ENCODE peak calls at places on chromosomes 16 and 17, in six cellular contexts. N, R, Z, V, Q and J are unnamed samples.

GRCh38 chr17:29291163-29291752 is 2.7 kb downstream of the NUFIP2 start:
- DNase-seq in N (no peak), R (peak; percentile 40), Z (no peak), V (no peak), Q (no peak), J (peak; percentile 57)

GRCh38 chr17:81371910-81372760 is 23.1 kb upstream of the BAHCC1 start:
- DNase-seq in N (no peak), R (no peak), Z (peak; percentile 55), V (no peak), Q (no peak), J (no peak)

GRCh38 chr16:68893710-68894705 is 50.7 kb downstream of the TANGO6 start:
- DNase-seq in N (no peak), R (no peak), Z (no peak), V (no peak), Q (no peak), J (no peak)

GRCh38 chr16:66359012-66359411 is 7.5 kb upstream of the CDH5 start:
- DNase-seq in N (no peak), R (no peak), Z (no peak), V (no peak), Q (no peak), J (no peak)

GRCh38 chr17:50059256-50059655 is 3.3 kb downstream of the ITGA3 start:
- DNase-seq in N (no peak), R (no peak), Z (no peak), V (no peak), Q (no peak), J (no peak)

GRCh38 chr16:88770459-88771293 is 14.3 kb downstream of the PIEZO1 start:
- DNase-seq in N (no peak), R (no peak), Z (no peak), V (no peak), Q (no peak), J (peak; percentile 54)

GRCh38 chr16:66947302-66948033 is 12.2 kb downstream of the CES2 start:
- DNase-seq in N (peak; percentile 73), R (no peak), Z (peak; percentile 45), V (peak; percentile 72), Q (peak; percentile 84), J (peak; percentile 76)

GRCh38 chr16:11547517-11547916 is 39.2 kb downstream of the LITAF start:
- DNase-seq in N (no peak), R (no peak), Z (peak; percentile 28), V (no peak), Q (no peak), J (no peak)

GRCh38 chr16:70740919-70741778 is 55.3 kb upstream of the MTSS2 start:
- DNase-seq in N (no peak), R (peak; percentile 73), Z (peak; percentile 16), V (no peak), Q (no peak), J (no peak)

GRCh38 chr17:34173221-34173620 is 81.9 kb upstream of the CCL2 start:
- DNase-seq in N (no peak), R (peak; percentile 3), Z (no peak), V (no peak), Q (no peak), J (no peak)

GRCh38 chr16:4098496-4098895 is 17.7 kb downstream of the ADCY9 start:
- DNase-seq in N (no peak), R (no peak), Z (no peak), V (no peak), Q (no peak), J (no peak)

GRCh38 chr16:87635541-87636049 is 33.3 kb downstream of the JPH3 start:
- DNase-seq in N (peak; percentile 55), R (no peak), Z (peak; percentile 45), V (peak; percentile 47), Q (peak; percentile 65), J (peak; percentile 69)